ENCODE peak calls at places on chromosome 17, in four cellular contexts. H is GM12878, Z is K562, N is HepG2. R is an unnamed sample.

GRCh38 chr17:82874011-82874835 is 34.4 kb upstream of the ZNF750 start:
- DNase-seq in Z (no peak), N (no peak), H (no peak), R (no peak)

GRCh38 chr17:34760931-34761500 is 181.6 kb downstream of the TMEM132E start:
- DNase-seq in H (no peak), Z (no peak), N (no peak), R (no peak)

GRCh38 chr17:42321555-42321954 is 33.3 kb downstream of the STAT5A start:
- DNase-seq in H (no peak), Z (no peak), N (no peak), R (no peak)

GRCh38 chr17:63930951-63931575 is 1.1 kb downstream of the CD79B start:
- DNase-seq in Z (peak), N (no peak), H (no peak), R (no peak)

GRCh38 chr17:410674-411401 is 58.2 kb upstream of the RPH3AL start:
- DNase-seq in N (no peak), Z (peak), H (no peak), R (no peak)

GRCh38 chr17:28841901-28842281 is 699 bp downstream of the FAM222B start:
- DNase-seq in N (no peak), H (no peak), Z (no peak), R (no peak)

GRCh38 chr17:27630607-27631408 is at the start of gene LGALS9:
- DNase-seq in N (no peak), H (peak), Z (no peak), R (no peak)

GRCh38 chr17:56819431-56820145 is 14.1 kb downstream of the C17orf67 start:
- DNase-seq in N (peak), Z (peak), H (peak), R (peak)

GRCh38 chr17:17387017-17387416 is 83.8 kb downstream of the NT5M start:
- DNase-seq in H (no peak), Z (no peak), N (no peak), R (no peak)

GRCh38 chr17:57810740-57811632 is 38.9 kb downstream of the MRPS23 start:
- DNase-seq in H (no peak), N (peak), Z (no peak), R (peak)

GRCh38 chr17:76179496-76180467 is 38.7 kb upstream of the FOXJ1 start:
- DNase-seq in N (no peak), Z (peak), H (peak), R (no peak)

GRCh38 chr17:15431201-15431600 is 36.2 kb downstream of the CDRT4 start:
- DNase-seq in H (no peak), Z (no peak), N (no peak), R (no peak)

GRCh38 chr17:32689348-32689747 is 187.6 kb downstream of the MYO1D start:
- DNase-seq in N (no peak), H (no peak), Z (no peak), R (no peak)

GRCh38 chr17:22435231-22435974 is 743.1 kb downstream of the KCNJ18 start:
- DNase-seq in N (no peak), H (no peak), Z (peak), R (peak)

GRCh38 chr17:28118362-28118761 is 75.9 kb downstream of the NLK start:
- DNase-seq in Z (no peak), H (no peak), N (no peak), R (no peak)

GRCh38 chr17:70478883-70479282 is 309.6 kb downstream of the KCNJ2 start:
- DNase-seq in H (no peak), Z (no peak), N (no peak), R (no peak)

GRCh38 chr17:46772013-46772878 is 46.2 kb downstream of the WNT3 start:
- DNase-seq in Z (no peak), H (no peak), N (peak), R (peak)

GRCh38 chr17:46191332-46192210 is 1.7 kb downstream of the KANSL1 start:
- DNase-seq in H (no peak), Z (peak), N (peak), R (peak)

GRCh38 chr17:49445561-49445960 is 30.9 kb upstream of the PHB1 start:
- DNase-seq in H (no peak), N (no peak), Z (no peak), R (no peak)

GRCh38 chr17:20997711-20998570 is 44.9 kb downstream of the USP22 start:
- DNase-seq in H (no peak), N (no peak), Z (no peak), R (no peak)

GRCh38 chr17:50518265-50519023 is 10.2 kb downstream of the MYCBPAP start:
- DNase-seq in N (peak), H (no peak), Z (no peak), R (no peak)

GRCh38 chr17:34122529-34122928 is 132.6 kb upstream of the CCL2 start:
- DNase-seq in Z (no peak), N (no peak), H (no peak), R (no peak)

GRCh38 chr17:80981062-80981902 is 10.4 kb upstream of the CHMP6 start:
- DNase-seq in N (no peak), H (no peak), Z (peak), R (peak)

GRCh38 chr17:18041776-18042175 is 2.6 kb downstream of the GID4 start:
- DNase-seq in Z (no peak), N (no peak), H (no peak), R (no peak)

GRCh38 chr17:50127661-50128361 is 2.1 kb downstream of the SAMD14 start:
- DNase-seq in H (no peak), N (no peak), Z (no peak), R (no peak)

GRCh38 chr17:10616502-10617119 is 40.5 kb downstream of the MYH3 start:
- DNase-seq in H (no peak), Z (peak), N (peak), R (peak)

GRCh38 chr17:17959520-17960361 is 12.5 kb downstream of the TOM1L2 start:
- DNase-seq in H (peak), N (no peak), Z (no peak), R (no peak)

GRCh38 chr17:81302861-81303326 is 7.8 kb upstream of the SLC38A10 start:
- DNase-seq in H (no peak), N (peak), Z (no peak), R (no peak)

GRCh38 chr17:4440690-4441686 is 7.2 kb downstream of the SPNS3 start:
- DNase-seq in H (no peak), N (no peak), Z (no peak), R (no peak)

DNA sequence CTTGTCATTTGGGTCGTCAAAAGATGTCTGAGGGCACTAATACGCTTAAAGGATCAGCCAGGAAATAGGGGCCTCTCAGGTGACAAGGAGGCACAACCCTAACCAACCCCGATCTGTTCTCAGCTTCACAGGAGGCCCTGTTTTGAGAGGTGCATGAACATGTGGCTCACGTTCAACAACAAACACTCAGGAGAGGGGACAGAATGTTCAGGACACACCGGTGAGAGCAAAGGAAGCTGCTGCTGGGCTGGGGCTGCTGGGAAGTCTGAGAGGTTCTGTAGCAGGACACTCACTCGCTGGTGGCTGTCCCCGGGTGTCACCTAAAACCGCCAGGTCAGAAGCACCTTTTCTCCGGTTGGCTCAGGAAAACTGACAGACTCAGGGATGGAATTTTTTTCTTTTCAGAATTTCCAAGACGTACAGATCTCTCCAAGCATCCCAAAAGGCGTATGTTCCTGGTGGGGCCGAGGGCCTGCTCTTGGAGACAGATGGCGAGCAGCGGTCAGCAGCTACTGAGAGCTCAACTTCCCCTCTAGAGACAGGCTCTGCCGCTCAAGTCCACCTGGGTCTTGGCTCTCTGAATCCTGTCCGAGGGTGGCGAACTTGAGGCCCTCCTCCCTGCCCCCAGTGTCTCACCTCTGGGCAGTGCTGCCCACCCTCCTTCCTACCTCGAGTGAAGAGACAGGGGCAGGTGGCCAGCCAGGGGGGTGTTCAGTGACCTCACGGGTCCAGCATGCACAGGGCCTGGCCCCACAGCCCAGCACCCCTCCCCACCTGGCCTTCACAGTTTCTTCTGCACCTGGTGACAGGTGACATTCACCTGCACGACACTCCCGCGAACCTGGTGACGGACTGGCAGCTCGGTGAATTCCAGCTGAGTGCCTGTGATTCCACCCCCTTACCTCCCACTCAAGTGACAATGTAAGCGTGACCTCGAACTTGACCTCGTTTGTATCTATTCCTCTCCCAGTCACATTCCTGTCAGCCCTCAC is 22.9 kb downstream of the CLUH start:
- DNase-seq in N (peak), H (no peak), Z (no peak), R (peak)
- TF ChIP-seq BHLHE40 in N (no peak), H (no peak), Z (no peak), R (no peak)

GRCh38 chr17:45114117-45114932 is 18.0 kb downstream of the PLCD3 start:
- DNase-seq in H (no peak), N (no peak), Z (no peak), R (no peak)

GRCh38 chr17:45115015-45115625 is 17.2 kb downstream of the PLCD3 start:
- DNase-seq in N (no peak), Z (no peak), H (no peak), R (no peak)

GRCh38 chr17:45116434-45117016 is 15.8 kb downstream of the PLCD3 start:
- DNase-seq in N (no peak), H (no peak), Z (no peak), R (no peak)

GRCh38 chr17:45117283-45117682 is 15.0 kb downstream of the PLCD3 start:
- DNase-seq in Z (no peak), H (no peak), N (no peak), R (no peak)

DNA sequence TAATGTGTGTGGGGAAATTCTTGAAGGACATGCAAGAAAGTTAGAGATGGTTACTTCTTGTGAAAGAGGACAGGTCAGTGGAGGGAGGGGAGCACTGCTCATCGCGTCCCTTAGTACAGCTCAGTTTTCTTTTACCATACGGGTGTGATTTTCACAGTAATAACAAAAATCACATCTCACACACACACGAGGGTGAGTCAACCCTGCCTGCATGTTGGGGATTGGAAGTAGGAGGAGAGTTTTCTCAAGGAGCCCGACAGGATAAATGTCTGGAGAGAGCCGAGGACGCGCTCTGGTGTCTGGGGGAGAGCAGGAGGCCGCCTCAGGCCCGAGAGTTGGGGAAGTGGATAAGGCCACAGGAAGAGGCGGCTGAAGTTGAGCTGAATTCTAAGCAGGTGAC is 16.4 kb downstream of the PLCD3 start:
- DNase-seq in H (no peak), N (no peak), Z (no peak), R (no peak)
- TF ChIP-seq FOXK2 in H (no peak), N (no peak), Z (no peak), R (no peak)

GRCh38 chr17:73205326-73205980 is 12.6 kb downstream of the COG1 start:
- DNase-seq in N (peak), Z (no peak), H (no peak), R (no peak)

GRCh38 chr17:73203135-73203787 is 10.4 kb downstream of the COG1 start:
- DNase-seq in Z (no peak), N (peak), H (no peak), R (no peak)

GRCh38 chr17:73200476-73200875 is 7.6 kb downstream of the COG1 start:
- DNase-seq in H (no peak), Z (no peak), N (no peak), R (no peak)

GRCh38 chr17:73201215-73202069 is 8.6 kb downstream of the COG1 start:
- DNase-seq in Z (peak), H (no peak), N (peak), R (no peak)

DNA sequence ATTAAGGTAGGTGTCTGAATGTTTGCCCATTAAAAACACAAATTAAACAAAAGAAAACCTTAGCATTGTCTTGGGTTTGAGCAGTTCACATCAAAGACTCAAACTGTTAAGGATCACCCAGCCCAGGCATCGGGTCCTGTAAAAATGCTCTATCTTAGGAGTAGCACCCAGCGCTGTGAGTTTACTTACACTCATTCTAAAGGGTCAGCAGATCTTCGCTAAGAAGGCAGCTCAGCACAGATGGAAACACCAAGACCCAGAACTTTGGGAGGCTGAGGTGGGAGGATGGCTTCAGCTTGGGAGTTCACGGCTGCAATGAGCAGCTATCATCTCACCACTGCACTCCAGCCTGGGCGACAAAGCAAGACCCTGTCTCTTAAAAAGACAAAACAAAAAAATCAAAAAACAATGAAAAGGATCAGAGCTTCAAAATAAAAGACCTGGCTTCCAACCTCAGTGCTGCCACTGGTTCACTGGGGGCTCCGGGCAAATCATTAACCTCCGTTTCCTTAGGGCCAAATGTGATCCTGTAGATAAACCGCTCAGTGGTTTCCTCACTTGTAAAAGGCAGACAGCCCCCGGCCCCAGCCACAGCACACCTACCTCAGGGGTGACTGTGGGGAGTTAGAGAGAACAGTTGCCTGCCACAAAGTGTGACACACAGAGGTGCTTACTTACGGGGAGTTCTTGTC is 11.1 kb downstream of the COG1 start:
- DNase-seq in Z (no peak), N (peak), H (no peak), R (no peak)
- TF ChIP-seq SP1 in Z (no peak), N (no peak), H (no peak), R (no peak)

DNA sequence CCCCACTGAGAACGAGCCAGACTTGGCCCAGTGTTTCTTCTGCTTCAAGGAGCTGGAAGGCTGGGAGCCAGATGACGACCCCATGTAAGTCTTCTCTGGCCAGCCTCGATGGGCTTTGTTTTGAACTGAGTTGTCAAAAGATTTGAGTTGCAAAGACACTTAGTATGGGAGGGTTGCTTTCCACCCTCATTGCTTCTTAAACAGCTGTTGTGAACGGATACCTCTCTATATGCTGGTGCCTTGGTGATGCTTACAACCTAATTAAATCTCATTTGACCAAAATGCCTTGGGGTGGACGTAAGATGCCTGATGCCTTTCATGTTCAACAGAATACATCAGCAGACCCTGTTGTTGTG is 631 bp downstream of the BIRC5 start:
- DNase-seq in H (no peak), N (no peak), Z (no peak), R (no peak)
- TF ChIP-seq BHLHE40 in H (no peak), N (no peak), Z (no peak), R (no peak)

R was measured in HEK293T.